ENCODE peak calls at places on chromosome 10, in eight cellular contexts. B is posterior cingulate gyrus; Q is C1 segment of cervical spinal cord; V is fibroblast of lung; W is Right ventricle myocardium superior; Z is BE2C; I is stimulated activated CD4-positive, alpha-beta T cell treated with anti-CD3 and anti-CD28 coated beads, TNF-alpha, amount 100 ng/mL, for 1 hour; J is lower lobe of right lung. A is an unnamed sample.

GRCh38 chr10:7111574-7111973 is 299.3 kb downstream of the SFMBT2 start:
- DNase-seq in Z (no peak), Q (no peak), W (no peak), V (peak), J (no peak), B (no peak), I (no peak), A (peak)

GRCh38 chr10:13046861-13047528 is 45.5 kb upstream of the CCDC3 start:
- DNase-seq in B (no peak), J (no peak), Q (no peak), V (no peak), W (no peak), Z (peak), I (no peak), A (no peak)

GRCh38 chr10:70600512-70601395 is 1.8 kb downstream of the PRF1 start:
- DNase-seq in I (no peak), V (no peak), Q (no peak), W (no peak), Z (no peak), B (no peak), J (no peak), A (no peak)

GRCh38 chr10:1297566-1298301 is 241.5 kb downstream of the WDR37 start:
- DNase-seq in Q (peak), I (no peak), V (no peak), W (no peak), Z (peak), B (no peak), J (no peak), A (no peak)

GRCh38 chr10:594584-595270 is 94.7 kb downstream of the DIP2C start:
- DNase-seq in W (no peak), Q (no peak), B (peak), I (no peak), J (no peak), V (no peak), Z (no peak), A (no peak)

GRCh38 chr10:100788027-100788900 is 42.9 kb downstream of the PAX2 start:
- DNase-seq in J (no peak), Z (peak), Q (no peak), W (no peak), V (no peak), B (peak), I (no peak), A (no peak)

GRCh38 chr10:124665980-124666379 is 78.2 kb downstream of the FAM53B start:
- DNase-seq in V (peak), B (peak), W (no peak), Q (no peak), Z (no peak), I (no peak), J (no peak), A (no peak)

GRCh38 chr10:36086976-36087726 is 445.1 kb upstream of the FZD8 start:
- DNase-seq in J (no peak), I (no peak), B (no peak), Q (no peak), W (no peak), V (no peak), Z (no peak), A (no peak)

GRCh38 chr10:101780187-101780817 is 2.9 kb downstream of the NPM3 start:
- DNase-seq in Z (no peak), W (no peak), V (no peak), B (peak), I (no peak), J (no peak), Q (no peak), A (no peak)

GRCh38 chr10:106795619-106796018 is 368.9 kb downstream of the SORCS1 start:
- DNase-seq in B (peak), Q (no peak), J (no peak), V (no peak), Z (peak), W (no peak), I (no peak), A (no peak)

GRCh38 chr10:11149499-11149898 is 131.8 kb downstream of the CELF2 start:
- DNase-seq in W (no peak), I (no peak), Z (no peak), B (peak), V (no peak), Q (no peak), J (peak), A (no peak)

GRCh38 chr10:116774728-116775151 is 32.4 kb upstream of the HSPA12A start:
- DNase-seq in I (no peak), B (no peak), J (no peak), Q (no peak), V (no peak), Z (no peak), W (no peak), A (no peak)

GRCh38 chr10:490891-491571 is 198.4 kb downstream of the DIP2C start:
- DNase-seq in J (no peak), V (peak), W (peak), Q (no peak), I (no peak), B (peak), Z (no peak), A (peak)

A was measured in iris pigment epithelial cell.